ENCODE peak calls at places on chromosome 20, in four cellular contexts. F is HepG2, E is GM12878, C is endothelial cell of umbilical vein. X is an unnamed sample.

GRCh38 chr20:25389858-25390537 is 637 bp downstream of the ABHD12 start:
- DNase-seq in F (no peak), E (no peak), C (peak), X (peak)

GRCh38 chr20:22248052-22248667 is 336.2 kb downstream of the FOXA2 start:
- DNase-seq in F (peak), E (no peak), C (peak), X (no peak)

GRCh38 chr20:35305682-35306556 is 13.7 kb upstream of the FAM83C start:
- DNase-seq in F (peak), E (no peak), C (peak), X (no peak)

GRCh38 chr20:1830240-1830639 is 65.0 kb upstream of the SIRPA start:
- DNase-seq in F (no peak), E (no peak), C (no peak), X (no peak)

GRCh38 chr20:61925555-61926252 is 140.0 kb downstream of the TAF4 start:
- DNase-seq in F (no peak), E (no peak), C (no peak), X (peak)

GRCh38 chr20:63009988-63010769 is 3.4 kb upstream of the BHLHE23 start:
- DNase-seq in F (no peak), E (peak), C (peak), X (peak)

GRCh38 chr20:34559311-34560140 is 1.0 kb downstream of the MAP1LC3A start:
- DNase-seq in F (no peak), E (no peak), C (no peak), X (peak)

GRCh38 chr20:3803854-3804253 is 7.7 kb downstream of the CDC25B start:
- DNase-seq in F (no peak), E (no peak), C (no peak), X (peak)

GRCh38 chr20:23327617-23328333 is 22.8 kb upstream of the NXT1 start:
- DNase-seq in F (no peak), E (no peak), C (no peak), X (no peak)

GRCh38 chr20:22288156-22288555 is 296.2 kb downstream of the FOXA2 start:
- DNase-seq in F (no peak), E (no peak), C (no peak), X (no peak)

GRCh38 chr20:38164069-38164468 is 1.0 kb downstream of the TGM2 start:
- DNase-seq in F (no peak), E (no peak), C (no peak), X (no peak)

GRCh38 chr20:14764511-14765369 is 427.3 kb upstream of the FLRT3 start:
- DNase-seq in F (no peak), E (no peak), C (no peak), X (no peak)

GRCh38 chr20:50298554-50299324 is 108.1 kb downstream of the CEBPB start:
- DNase-seq in F (no peak), E (no peak), C (no peak), X (peak)

GRCh38 chr20:33445881-33446615 is 2.5 kb upstream of the SNTA1 start:
- DNase-seq in F (no peak), E (no peak), C (no peak), X (no peak)

GRCh38 chr20:40160151-40160550 is 528.9 kb downstream of the MAFB start:
- DNase-seq in F (peak), E (peak), C (peak), X (no peak)

GRCh38 chr20:23047738-23048214 is 1.7 kb downstream of the THBD start:
- DNase-seq in F (no peak), E (no peak), C (peak), X (peak)

GRCh38 chr20:62830821-62831220 is 14.0 kb downstream of the COL9A3 start:
- DNase-seq in F (no peak), E (no peak), C (no peak), X (peak)

GRCh38 chr20:37475258-37475657 is 45.8 kb upstream of the NNAT start:
- DNase-seq in F (no peak), E (no peak), C (no peak), X (no peak)

GRCh38 chr20:2246081-2246491 is 49.7 kb upstream of the TGM3 start:
- DNase-seq in F (no peak), E (no peak), C (no peak), X (no peak)

GRCh38 chr20:24782221-24782620 is 166.8 kb upstream of the CST7 start:
- DNase-seq in F (no peak), E (no peak), C (no peak), X (peak)

GRCh38 chr20:39880890-39881289 is 808.1 kb downstream of the MAFB start:
- DNase-seq in F (no peak), E (no peak), C (peak), X (no peak)

GRCh38 chr20:24699321-24700165 is 230.1 kb downstream of the SYNDIG1 start:
- DNase-seq in F (no peak), E (no peak), C (no peak), X (peak)

GRCh38 chr20:53087034-53087777 is 115.0 kb downstream of the TSHZ2 start:
- DNase-seq in F (peak), E (no peak), C (no peak), X (no peak)

GRCh38 chr20:50628853-50629674 is 62.3 kb downstream of the RIPOR3 start:
- DNase-seq in F (no peak), E (no peak), C (no peak), X (no peak)

GRCh38 chr20:58235010-58235409 is 6.6 kb upstream of the ANKRD60 start:
- DNase-seq in F (no peak), E (no peak), C (no peak), X (no peak)

GRCh38 chr20:58238490-58238889 is 10.0 kb upstream of the ANKRD60 start:
- DNase-seq in F (no peak), E (no peak), C (no peak), X (no peak)

GRCh38 chr20:58239216-58239615 is 10.8 kb upstream of the ANKRD60 start:
- DNase-seq in F (no peak), E (no peak), C (no peak), X (no peak)

GRCh38 chr20:58236612-58237317 is 8.3 kb upstream of the ANKRD60 start:
- DNase-seq in F (peak), E (peak), C (peak), X (peak)

GRCh38 chr20:58237318-58238182 is 9.1 kb upstream of the ANKRD60 start:
- DNase-seq in F (no peak), E (no peak), C (no peak), X (no peak)
- TF ChIP-seq CTCF in F (no peak), E (no peak), C (no peak), X (no peak)

GRCh38 chr20:44364780-44365179 is 9.3 kb downstream of the HNF4A start:
- DNase-seq in F (no peak), E (no peak), C (no peak), X (no peak)

DNA sequence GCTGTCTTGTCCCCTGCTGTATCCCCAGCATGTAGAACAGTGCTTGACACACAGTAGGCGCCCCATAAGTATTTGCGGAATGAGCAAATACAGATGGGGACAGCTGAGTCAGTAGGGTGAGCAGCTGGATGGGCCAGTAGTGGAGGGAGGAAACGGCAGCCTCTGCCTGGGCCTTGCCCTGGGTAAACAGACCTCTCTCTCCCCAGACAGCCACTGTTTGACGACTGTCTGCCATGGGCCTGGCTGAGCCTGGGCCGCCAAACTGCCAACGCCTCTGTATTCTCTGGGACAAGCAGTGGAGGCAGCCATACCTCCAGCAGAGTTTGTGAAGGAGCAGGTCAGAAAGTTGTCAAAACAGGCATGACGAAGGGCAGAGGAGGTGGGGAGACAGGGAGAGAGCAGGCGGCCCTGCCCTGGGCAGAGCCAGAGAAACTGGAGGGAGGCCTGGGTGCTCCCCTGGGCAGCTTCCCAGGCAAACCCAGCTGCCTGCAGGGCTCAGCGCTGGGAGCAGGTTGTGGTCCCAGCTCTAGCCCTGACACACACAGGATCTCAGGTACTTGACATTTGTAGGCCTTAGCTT is 15.2 kb downstream of the HNF4A start:
- DNase-seq in F (peak), E (no peak), C (no peak), X (no peak)
- H3K27ac ChIP-seq in F (peak), E (no peak), C (no peak), X (no peak)

GRCh38 chr20:17960927-17961599 is 7.5 kb downstream of the SNX5 start:
- DNase-seq in F (peak), E (no peak), C (no peak), X (no peak)
- TF ChIP-seq POLR2AphosphoS5 in F (peak), E (peak), C (no peak), X (no peak)

DNA sequence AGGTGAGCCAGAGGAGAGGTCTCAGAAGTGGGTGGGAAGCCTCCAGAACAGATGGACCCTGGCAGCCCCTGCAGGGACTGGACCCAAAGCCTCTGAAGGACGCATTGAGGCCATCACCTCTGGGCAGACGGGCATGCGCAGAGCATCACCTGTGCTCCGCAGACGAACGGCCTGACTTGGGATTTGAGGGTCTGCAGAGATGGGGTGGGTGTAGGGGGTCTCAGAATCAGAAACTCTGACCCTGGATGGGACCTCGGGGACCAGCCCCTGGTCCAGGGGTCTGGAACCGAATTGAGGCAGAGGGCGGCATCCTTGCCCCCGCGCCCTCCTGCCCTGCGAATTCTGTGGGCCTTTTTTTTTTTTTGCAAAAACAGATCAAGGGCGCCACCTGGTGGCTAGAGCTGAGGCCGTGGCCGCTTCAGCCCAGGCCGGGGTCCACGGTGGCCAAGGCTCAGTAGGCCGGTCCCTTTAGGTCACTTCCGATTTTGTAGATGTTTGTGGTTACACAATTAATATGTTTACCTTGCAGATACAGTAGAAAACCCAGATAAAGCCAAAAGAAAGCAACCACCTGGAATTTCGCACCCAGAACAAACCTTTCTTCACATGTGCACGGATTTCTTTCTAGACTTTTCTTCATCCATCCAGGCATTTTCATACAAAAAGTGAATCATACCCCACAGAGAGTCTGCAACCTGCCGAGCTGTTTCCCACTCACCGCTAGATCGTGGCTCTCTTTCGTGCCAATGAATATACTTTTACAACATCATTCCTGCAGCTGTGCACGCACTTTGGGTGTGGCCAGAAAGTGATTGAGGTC is 25.9 kb downstream of the ZBP1 start:
- DNase-seq in F (peak), E (no peak), C (peak), X (peak)
- TF ChIP-seq CTCF in F (peak), E (peak), C (peak), X (peak)

DNA sequence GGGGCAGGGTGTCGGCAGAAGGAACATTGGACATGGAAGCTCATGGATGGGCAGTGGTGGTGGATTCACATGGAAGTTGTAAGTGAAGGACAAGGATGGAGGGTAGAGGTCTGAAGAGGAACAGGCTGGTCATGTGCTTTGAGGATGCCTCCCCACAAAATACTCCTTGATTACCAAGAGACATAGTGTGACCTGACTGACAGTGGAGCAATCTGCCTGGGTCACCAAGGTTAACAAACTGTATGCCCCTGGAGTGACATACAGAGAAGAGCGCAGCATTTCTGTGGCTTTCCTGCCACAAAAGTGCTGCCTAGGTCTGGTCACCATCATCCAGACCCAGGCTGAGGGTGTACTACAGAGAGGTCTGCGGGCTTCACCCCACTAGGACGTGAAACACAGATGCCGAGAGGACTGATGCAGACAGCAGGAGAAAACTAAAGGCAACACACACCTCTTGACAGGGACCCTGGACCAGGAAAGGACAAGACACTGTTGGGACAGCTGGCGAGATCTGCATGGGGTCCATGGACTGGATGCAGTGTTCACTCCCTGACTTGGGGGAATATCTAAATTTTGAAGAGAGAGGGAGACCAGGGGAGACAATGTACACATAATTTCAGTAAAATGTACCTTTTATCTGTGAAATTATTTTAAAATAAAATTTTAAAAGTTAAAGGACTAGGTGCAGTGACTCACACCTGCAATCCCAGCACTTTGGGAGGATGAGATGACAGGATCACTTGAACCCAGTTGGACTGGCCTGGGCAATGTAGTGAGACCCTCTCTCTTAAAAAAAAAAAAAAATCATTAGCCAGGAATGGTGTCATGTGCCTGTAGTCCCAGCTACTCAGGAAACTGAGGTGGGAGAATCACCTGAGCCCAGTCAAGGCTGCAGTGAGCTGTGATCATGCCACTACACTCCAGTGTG is 64.9 kb downstream of the CSE1L start:
- DNase-seq in F (no peak), E (no peak), C (no peak), X (no peak)
- H3K27ac ChIP-seq in F (no peak), E (no peak), C (no peak), X (no peak)

X was measured in spleen.